ENCODE peak calls at places on chromosome 1, in six cellular contexts. One of them, this sample, is unnamed. For H3K9me3, the result is how much of the 10 kb centered on the place peaks cover.

GRCh38 chr1:34749983-34750382 is 4.9 kb upstream of the GJB5 start:
- DNase-seq in OCI-LY7: no peak
- DNase-seq in transverse colon: no peak
- DNase-seq in mucosa of descending colon: no peak
- DNase-seq in effector memory CD4-positive, alpha-beta T cell: no peak
- DNase-seq in left lung: no peak
- DNase-seq in this sample: no peak

GRCh38 chr1:66770694-66771093 is 18.4 kb downstream of the DYNLT5 start:
- DNase-seq in OCI-LY7: no peak
- DNase-seq in transverse colon: no peak
- DNase-seq in effector memory CD4-positive, alpha-beta T cell: no peak
- DNase-seq in mucosa of descending colon: no peak
- DNase-seq in left lung: no peak
- DNase-seq in this sample: no peak

GRCh38 chr1:26459148-26459547 is 13.1 kb upstream of the HMGN2 start:
- DNase-seq in mucosa of descending colon: no peak
- DNase-seq in OCI-LY7: no peak
- DNase-seq in effector memory CD4-positive, alpha-beta T cell: no peak
- DNase-seq in left lung: no peak
- DNase-seq in transverse colon: no peak
- DNase-seq in this sample: no peak

GRCh38 chr1:37484325-37485051 is 10.1 kb downstream of the ZC3H12A start:
- DNase-seq in mucosa of descending colon: peak
- DNase-seq in OCI-LY7: no peak
- DNase-seq in left lung: no peak
- DNase-seq in effector memory CD4-positive, alpha-beta T cell: no peak
- DNase-seq in transverse colon: no peak
- DNase-seq in this sample: no peak

GRCh38 chr1:236472850-236473788 is 50.7 kb upstream of the LGALS8 start:
- DNase-seq in transverse colon: no peak
- DNase-seq in left lung: no peak
- DNase-seq in mucosa of descending colon: no peak
- DNase-seq in OCI-LY7: no peak
- DNase-seq in effector memory CD4-positive, alpha-beta T cell: no peak
- DNase-seq in this sample: no peak

GRCh38 chr1:184691719-184692324 is 62.8 kb downstream of the EDEM3 start:
- DNase-seq in effector memory CD4-positive, alpha-beta T cell: no peak
- DNase-seq in left lung: no peak
- DNase-seq in OCI-LY7: peak
- DNase-seq in transverse colon: no peak
- DNase-seq in mucosa of descending colon: no peak
- DNase-seq in this sample: no peak

GRCh38 chr1:89989791-89990190 is 5.1 kb upstream of the ZNF326 start:
- DNase-seq in effector memory CD4-positive, alpha-beta T cell: no peak
- DNase-seq in transverse colon: peak
- DNase-seq in left lung: no peak
- DNase-seq in OCI-LY7: no peak
- DNase-seq in mucosa of descending colon: peak
- DNase-seq in this sample: no peak

GRCh38 chr1:45043094-45043493 is 31.0 kb downstream of the UROD start:
- DNase-seq in OCI-LY7: no peak
- DNase-seq in effector memory CD4-positive, alpha-beta T cell: no peak
- DNase-seq in transverse colon: no peak
- DNase-seq in mucosa of descending colon: no peak
- DNase-seq in left lung: no peak
- DNase-seq in this sample: no peak

GRCh38 chr1:57824535-57824934 is 400.7 kb upstream of the DAB1 start:
- DNase-seq in OCI-LY7: no peak
- DNase-seq in left lung: no peak
- DNase-seq in mucosa of descending colon: no peak
- DNase-seq in effector memory CD4-positive, alpha-beta T cell: no peak
- DNase-seq in transverse colon: no peak
- DNase-seq in this sample: no peak

GRCh38 chr1:226162898-226163297 is 23.6 kb downstream of the ACBD3 start:
- DNase-seq in left lung: no peak
- DNase-seq in OCI-LY7: no peak
- DNase-seq in transverse colon: no peak
- DNase-seq in mucosa of descending colon: no peak
- DNase-seq in effector memory CD4-positive, alpha-beta T cell: no peak
- DNase-seq in this sample: no peak

GRCh38 chr1:47317841-47318240 is 3.9 kb upstream of the STIL start:
- DNase-seq in mucosa of descending colon: no peak
- DNase-seq in left lung: no peak
- DNase-seq in effector memory CD4-positive, alpha-beta T cell: no peak
- DNase-seq in OCI-LY7: no peak
- DNase-seq in transverse colon: no peak
- DNase-seq in this sample: no peak

GRCh38 chr1:204920511-204920910 is 49.8 kb downstream of the NFASC start:
- DNase-seq in effector memory CD4-positive, alpha-beta T cell: no peak
- DNase-seq in OCI-LY7: no peak
- DNase-seq in transverse colon: no peak
- DNase-seq in mucosa of descending colon: no peak
- DNase-seq in left lung: no peak
- DNase-seq in this sample: no peak

GRCh38 chr1:165356876-165357275 is 361 bp upstream of the LMX1A start:
- DNase-seq in left lung: no peak
- DNase-seq in OCI-LY7: no peak
- DNase-seq in transverse colon: no peak
- DNase-seq in mucosa of descending colon: no peak
- DNase-seq in effector memory CD4-positive, alpha-beta T cell: no peak
- DNase-seq in this sample: no peak

GRCh38 chr1:41590331-41590730 is 105.8 kb upstream of the EDN2 start:
- DNase-seq in transverse colon: no peak
- DNase-seq in mucosa of descending colon: no peak
- DNase-seq in effector memory CD4-positive, alpha-beta T cell: no peak
- DNase-seq in OCI-LY7: no peak
- DNase-seq in left lung: no peak
- DNase-seq in this sample: no peak

GRCh38 chr1:194076646-194077045 is 890.2 kb upstream of the B3GALT2 start:
- DNase-seq in left lung: no peak
- DNase-seq in transverse colon: no peak
- DNase-seq in effector memory CD4-positive, alpha-beta T cell: no peak
- DNase-seq in mucosa of descending colon: no peak
- DNase-seq in OCI-LY7: no peak
- DNase-seq in this sample: no peak

GRCh38 chr1:151907363-151908139 is 1.8 kb downstream of the THEM4 start:
- DNase-seq in left lung: no peak
- DNase-seq in mucosa of descending colon: no peak
- DNase-seq in OCI-LY7: peak
- DNase-seq in transverse colon: no peak
- DNase-seq in effector memory CD4-positive, alpha-beta T cell: no peak
- DNase-seq in this sample: no peak
- H3K9me3 ChIP-seq in left lung: under half
- H3K9me3 ChIP-seq in mucosa of descending colon: under half
- H3K9me3 ChIP-seq in OCI-LY7: under half
- H3K9me3 ChIP-seq in transverse colon: under half
- H3K9me3 ChIP-seq in effector memory CD4-positive, alpha-beta T cell: under half
- H3K9me3 ChIP-seq in this sample: under half

DNA sequence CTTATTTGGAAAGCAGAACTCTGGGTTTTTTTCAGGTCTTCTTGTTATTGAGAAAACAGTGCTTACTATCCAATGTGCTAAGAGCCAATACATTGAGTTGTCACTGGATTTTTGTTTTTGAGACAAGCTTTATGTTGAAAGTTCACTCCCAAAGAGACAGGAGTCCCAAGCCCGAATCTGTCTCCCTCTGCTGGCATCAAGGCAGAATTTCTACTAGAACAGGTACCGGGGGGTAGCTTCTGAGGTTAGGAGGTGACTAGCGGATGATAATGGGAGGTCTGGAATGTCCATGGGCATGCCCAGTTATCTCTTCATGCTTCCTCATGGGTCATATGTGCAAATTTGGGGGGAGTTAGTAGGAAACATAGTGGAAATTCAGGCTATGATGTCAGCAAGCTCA is 25.1 kb downstream of the ZNF124 start:
- DNase-seq in transverse colon: no peak
- DNase-seq in left lung: no peak
- DNase-seq in OCI-LY7: no peak
- DNase-seq in mucosa of descending colon: no peak
- DNase-seq in effector memory CD4-positive, alpha-beta T cell: no peak
- DNase-seq in this sample: no peak
- H3K9me3 ChIP-seq in transverse colon: half or more
- H3K9me3 ChIP-seq in left lung: half or more
- H3K9me3 ChIP-seq in OCI-LY7: under half
- H3K9me3 ChIP-seq in mucosa of descending colon: half or more
- H3K9me3 ChIP-seq in effector memory CD4-positive, alpha-beta T cell: half or more
- H3K9me3 ChIP-seq in this sample: under half

GRCh38 chr1:13456894-13457532 is 46.8 kb downstream of the PRAMEF20 start:
- DNase-seq in transverse colon: no peak
- DNase-seq in mucosa of descending colon: no peak
- DNase-seq in effector memory CD4-positive, alpha-beta T cell: no peak
- DNase-seq in OCI-LY7: no peak
- DNase-seq in left lung: no peak
- DNase-seq in this sample: no peak
- H3K9me3 ChIP-seq in transverse colon: under half
- H3K9me3 ChIP-seq in mucosa of descending colon: under half
- H3K9me3 ChIP-seq in effector memory CD4-positive, alpha-beta T cell: under half
- H3K9me3 ChIP-seq in OCI-LY7: under half
- H3K9me3 ChIP-seq in left lung: under half
- H3K9me3 ChIP-seq in this sample: under half

GRCh38 chr1:155017021-155017945 is 14.7 kb downstream of the ZBTB7B start:
- DNase-seq in transverse colon: peak
- DNase-seq in OCI-LY7: peak
- DNase-seq in mucosa of descending colon: peak
- DNase-seq in left lung: peak
- DNase-seq in effector memory CD4-positive, alpha-beta T cell: peak
- DNase-seq in this sample: peak

GRCh38 chr1:155015527-155016230 is 13.1 kb downstream of the ZBTB7B start:
- DNase-seq in transverse colon: no peak
- DNase-seq in left lung: no peak
- DNase-seq in effector memory CD4-positive, alpha-beta T cell: no peak
- DNase-seq in mucosa of descending colon: peak
- DNase-seq in OCI-LY7: no peak
- DNase-seq in this sample: no peak

GRCh38 chr1:155014709-155015508 is 12.3 kb downstream of the ZBTB7B start:
- DNase-seq in left lung: no peak
- DNase-seq in OCI-LY7: no peak
- DNase-seq in mucosa of descending colon: peak
- DNase-seq in transverse colon: no peak
- DNase-seq in effector memory CD4-positive, alpha-beta T cell: no peak
- DNase-seq in this sample: no peak

GRCh38 chr1:155017946-155018316 is 15.3 kb downstream of the ZBTB7B start:
- DNase-seq in OCI-LY7: peak
- DNase-seq in transverse colon: no peak
- DNase-seq in left lung: no peak
- DNase-seq in effector memory CD4-positive, alpha-beta T cell: no peak
- DNase-seq in mucosa of descending colon: no peak
- DNase-seq in this sample: no peak

GRCh38 chr1:155016231-155016831 is 13.7 kb downstream of the ZBTB7B start:
- DNase-seq in effector memory CD4-positive, alpha-beta T cell: no peak
- DNase-seq in OCI-LY7: peak
- DNase-seq in transverse colon: peak
- DNase-seq in left lung: no peak
- DNase-seq in mucosa of descending colon: peak
- DNase-seq in this sample: no peak
- H3K9me3 ChIP-seq in effector memory CD4-positive, alpha-beta T cell: under half
- H3K9me3 ChIP-seq in OCI-LY7: under half
- H3K9me3 ChIP-seq in transverse colon: under half
- H3K9me3 ChIP-seq in left lung: under half
- H3K9me3 ChIP-seq in mucosa of descending colon: under half
- H3K9me3 ChIP-seq in this sample: under half

DNA sequence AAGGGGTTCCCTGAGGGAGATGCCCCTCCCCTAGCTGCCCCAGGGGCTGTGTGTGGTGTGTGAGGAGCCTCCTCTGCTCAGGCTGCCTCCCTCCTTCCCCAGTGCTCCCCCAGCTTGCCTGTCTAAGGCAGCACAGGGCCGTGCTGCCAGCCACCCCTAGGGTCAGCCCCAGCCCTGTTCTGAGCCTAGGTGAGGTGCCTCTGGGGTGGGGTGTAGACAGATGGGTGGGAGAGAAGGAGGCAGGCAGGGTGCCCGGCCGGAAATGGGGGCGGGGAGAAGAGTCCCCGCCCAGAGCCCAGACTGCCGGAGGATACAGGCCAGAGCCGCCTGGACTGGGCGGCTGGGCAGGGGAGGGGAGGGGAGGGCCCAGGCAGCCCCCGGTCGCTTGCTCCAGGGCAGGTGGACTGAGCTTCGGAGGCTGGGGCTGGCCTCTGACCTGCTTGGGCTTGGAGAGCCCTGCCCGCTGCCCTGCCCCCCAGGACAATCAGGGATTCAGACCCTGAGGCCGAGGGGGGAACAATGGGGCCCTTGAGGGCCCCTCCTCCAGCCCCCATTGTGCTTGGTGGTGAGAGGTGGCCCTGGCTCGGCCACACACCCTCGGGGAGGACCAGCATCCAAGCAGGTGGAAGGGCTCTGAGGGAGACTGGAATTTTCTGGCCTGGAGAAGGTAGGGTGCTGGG is at the start of gene GJC2:
- DNase-seq in mucosa of descending colon: peak
- DNase-seq in left lung: peak
- DNase-seq in effector memory CD4-positive, alpha-beta T cell: no peak
- DNase-seq in OCI-LY7: peak
- DNase-seq in transverse colon: peak
- DNase-seq in this sample: no peak
- H3K9me3 ChIP-seq in mucosa of descending colon: under half
- H3K9me3 ChIP-seq in left lung: under half
- H3K9me3 ChIP-seq in effector memory CD4-positive, alpha-beta T cell: under half
- H3K9me3 ChIP-seq in OCI-LY7: under half
- H3K9me3 ChIP-seq in transverse colon: under half
- H3K9me3 ChIP-seq in this sample: under half

DNA sequence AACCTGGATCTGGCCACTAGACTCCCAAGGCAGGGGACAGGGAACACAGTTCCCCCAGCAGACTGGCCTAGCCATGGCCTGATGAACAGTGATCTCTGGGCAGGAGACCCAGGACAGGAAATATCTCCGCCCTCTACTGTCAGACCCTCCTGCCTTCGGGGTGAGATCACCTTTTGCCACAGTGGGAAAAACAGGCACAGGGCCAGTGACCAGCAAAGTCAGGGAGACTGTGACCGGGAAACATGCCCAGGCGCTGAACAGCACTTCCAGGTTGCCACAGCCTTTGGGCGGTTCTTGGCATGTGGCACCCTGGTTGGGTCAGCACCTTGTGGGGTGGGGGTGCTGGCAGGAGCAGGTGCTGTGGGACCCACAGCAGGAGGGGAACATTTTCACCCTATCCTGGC is 8.9 kb upstream of the ZNF669 start:
- DNase-seq in transverse colon: no peak
- DNase-seq in left lung: no peak
- DNase-seq in OCI-LY7: no peak
- DNase-seq in effector memory CD4-positive, alpha-beta T cell: no peak
- DNase-seq in mucosa of descending colon: no peak
- DNase-seq in this sample: no peak
- H3K9me3 ChIP-seq in transverse colon: under half
- H3K9me3 ChIP-seq in left lung: under half
- H3K9me3 ChIP-seq in OCI-LY7: under half
- H3K9me3 ChIP-seq in effector memory CD4-positive, alpha-beta T cell: under half
- H3K9me3 ChIP-seq in mucosa of descending colon: under half
- H3K9me3 ChIP-seq in this sample: under half

DNA sequence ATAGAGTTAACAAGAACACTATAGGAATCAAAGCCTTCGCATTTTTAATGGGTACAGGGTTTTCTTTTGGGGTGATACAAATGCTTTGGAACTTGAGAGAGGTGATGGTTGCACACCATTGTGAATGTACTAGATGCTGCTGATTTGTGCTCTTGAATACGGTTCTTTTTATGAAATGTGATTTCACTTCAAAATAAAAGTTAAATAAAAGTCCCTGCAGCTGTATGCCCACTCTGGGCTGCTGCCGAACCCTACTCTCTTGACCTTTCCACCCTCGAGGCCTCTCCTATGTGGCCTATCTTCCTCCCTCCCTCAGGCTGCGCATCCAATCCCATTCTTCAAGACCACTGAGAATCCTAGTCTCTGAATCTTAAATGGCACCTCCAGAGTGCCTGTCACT is 168.5 kb upstream of the AJAP1 start:
- DNase-seq in transverse colon: no peak
- DNase-seq in effector memory CD4-positive, alpha-beta T cell: no peak
- DNase-seq in OCI-LY7: no peak
- DNase-seq in left lung: no peak
- DNase-seq in mucosa of descending colon: no peak
- DNase-seq in this sample: no peak
- H3K9me3 ChIP-seq in transverse colon: under half
- H3K9me3 ChIP-seq in effector memory CD4-positive, alpha-beta T cell: under half
- H3K9me3 ChIP-seq in OCI-LY7: under half
- H3K9me3 ChIP-seq in left lung: under half
- H3K9me3 ChIP-seq in mucosa of descending colon: under half
- H3K9me3 ChIP-seq in this sample: under half